ENCODE peak calls at places on chromosomes 6 and 20, in nine cellular contexts. S is putamen; P is IMR-90; Y is Calu3; V is CD8-positive, alpha-beta T cell; U is mesothelial cell of epicardium; I is NCI-H524 treated with DMSO at 0.1 percent for 48 hours; C is NCI-H774; M is EL. O is an unnamed sample.

GRCh38 chr6:158803733-158804143 is 15.4 kb downstream of the EZR start:
- DNase-seq in S (no peak), P (no peak), Y (no peak), V (peak), U (no peak), I (no peak), C (peak), M (peak), O (no peak)

GRCh38 chr6:105553174-105553573 is 150.3 kb upstream of the PREP start:
- DNase-seq in S (no peak), P (no peak), Y (peak), V (no peak), U (no peak), I (no peak), C (no peak), M (no peak), O (no peak)

GRCh38 chr6:3881722-3882421 is 32.7 kb downstream of the FAM50B start:
- DNase-seq in S (no peak), P (no peak), Y (no peak), V (no peak), U (no peak), I (no peak), C (no peak), M (no peak), O (no peak)

GRCh38 chr6:138485586-138486248 is 13.6 kb downstream of the NHSL1 start:
- DNase-seq in S (no peak), P (no peak), Y (no peak), V (no peak), U (no peak), I (no peak), C (no peak), M (peak), O (no peak)

GRCh38 chr6:169726963-169727362 is 2.7 kb upstream of the PHF10 start:
- DNase-seq in S (no peak), P (no peak), Y (no peak), V (no peak), U (no peak), I (no peak), C (no peak), M (no peak), O (no peak)

GRCh38 chr6:47047479-47048411 is 5.6 kb upstream of the ADGRF1 start:
- DNase-seq in S (peak), P (peak), Y (peak), V (peak), U (no peak), I (peak), C (peak), M (peak), O (no peak)

GRCh38 chr6:156791261-156791850 is 14.2 kb downstream of the ARID1B start:
- DNase-seq in S (no peak), P (peak), Y (no peak), V (no peak), U (no peak), I (peak), C (peak), M (peak), O (peak)

GRCh38 chr20:20734475-20734948 is 22.1 kb upstream of the RALGAPA2 start:
- DNase-seq in S (no peak), P (no peak), Y (no peak), V (no peak), U (no peak), I (no peak), C (no peak), M (no peak), O (no peak)

GRCh38 chr20:15396900-15397299 is 1059.5 kb upstream of the FLRT3 start:
- DNase-seq in S (no peak), P (no peak), Y (no peak), V (no peak), U (no peak), I (no peak), C (no peak), M (no peak), O (no peak)

GRCh38 chr20:47355489-47356219 is 845 bp downstream of the ZMYND8 start:
- DNase-seq in S (no peak), P (no peak), Y (no peak), V (peak), U (no peak), I (no peak), C (no peak), M (no peak), O (no peak)

GRCh38 chr6:6542357-6542756 is 46.2 kb upstream of the LY86 start:
- DNase-seq in S (no peak), P (no peak), Y (no peak), V (no peak), U (no peak), I (no peak), C (no peak), M (no peak), O (no peak)

GRCh38 chr6:158834675-158835385 is 15.7 kb upstream of the EZR start:
- DNase-seq in S (no peak), P (no peak), Y (no peak), V (no peak), U (no peak), I (peak), C (no peak), M (no peak), O (no peak)

GRCh38 chr6:138970856-138971425 is 17.1 kb downstream of the REPS1 start:
- DNase-seq in S (no peak), P (peak), Y (no peak), V (no peak), U (no peak), I (no peak), C (no peak), M (peak), O (no peak)

GRCh38 chr6:17101422-17102257 is at the start of gene STMND1:
- DNase-seq in S (no peak), P (peak), Y (peak), V (no peak), U (peak), I (peak), C (peak), M (peak), O (no peak)

GRCh38 chr20:10673176-10673830 is 496 bp downstream of the JAG1 start:
- DNase-seq in S (no peak), P (no peak), Y (no peak), V (no peak), U (no peak), I (no peak), C (no peak), M (peak), O (no peak)

GRCh38 chr20:36666181-36666740 is 20.3 kb upstream of the SLA2 start:
- DNase-seq in S (no peak), P (peak), Y (no peak), V (no peak), U (no peak), I (no peak), C (no peak), M (peak), O (no peak)

GRCh38 chr6:135325624-135326424 is 144.7 kb downstream of the MYB start:
- DNase-seq in S (no peak), P (no peak), Y (no peak), V (no peak), U (no peak), I (no peak), C (no peak), M (no peak), O (no peak)

GRCh38 chr6:150269857-150270223 is 99.0 kb upstream of the IYD start:
- DNase-seq in S (no peak), P (peak), Y (peak), V (no peak), U (no peak), I (no peak), C (no peak), M (peak), O (no peak)

GRCh38 chr6:119027465-119027864 is 51.0 kb downstream of the FAM184A start:
- DNase-seq in S (no peak), P (no peak), Y (no peak), V (no peak), U (no peak), I (no peak), C (no peak), M (no peak), O (no peak)

GRCh38 chr6:158648682-158649131 is 1.1 kb upstream of the SYTL3 start:
- DNase-seq in S (peak), P (peak), Y (no peak), V (no peak), U (no peak), I (no peak), C (no peak), M (peak), O (no peak)